ENCODE peak calls at places on chromosomes 2 and 18, in seven cellular contexts. P, J, Y, X, C, N and L are unnamed samples.

GRCh38 chr2:45860136-45861106 is 208.9 kb downstream of the PRKCE start:
- DNase-seq in P (peak; percentile 77), J (peak; percentile 70), Y (no peak), X (peak; percentile 26), C (no peak), N (peak; percentile 46), L (no peak)

GRCh38 chr18:765764-766549 is 46.1 kb downstream of the YES1 start:
- DNase-seq in P (no peak), J (peak; percentile 52), Y (no peak), X (no peak), C (no peak), N (no peak), L (no peak)

GRCh38 chr2:23594079-23594494 is 209.1 kb downstream of the KLHL29 start:
- DNase-seq in P (no peak), J (no peak), Y (no peak), X (peak; percentile 12), C (no peak), N (no peak), L (no peak)

GRCh38 chr18:78774741-78775141 is 204.9 kb upstream of the SALL3 start:
- DNase-seq in P (no peak), J (no peak), Y (no peak), X (no peak), C (no peak), N (no peak), L (no peak)

GRCh38 chr2:23418490-23418911 is 33.5 kb downstream of the KLHL29 start:
- DNase-seq in P (no peak), J (no peak), Y (no peak), X (peak; percentile 86), C (no peak), N (no peak), L (no peak)

GRCh38 chr18:48405108-48405507 is 4.1 kb downstream of the ZBTB7C start:
- DNase-seq in P (peak; percentile 59), J (no peak), Y (peak; percentile 48), X (peak; percentile 56), C (no peak), N (no peak), L (no peak)

GRCh38 chr2:1727101-1727771 is 17.1 kb downstream of the PXDN start:
- DNase-seq in P (peak; percentile 80), J (no peak), Y (peak; percentile 49), X (no peak), C (no peak), N (no peak), L (no peak)

GRCh38 chr2:40348665-40349064 is 103.2 kb downstream of the SLC8A1 start:
- DNase-seq in P (peak; percentile 44), J (no peak), Y (no peak), X (peak; percentile 65), C (no peak), N (no peak), L (no peak)